ENCODE peak calls at places on chromosomes 1 and 21, in seven cellular contexts. S is dorsolateral prefrontal cortex, F is T-helper 1 cell, E is fibroblast of the conjunctiva, N is mucosa of descending colon, L is left ventricle myocardium superior, U is COR-L47. A is an unnamed sample.

GRCh38 chr1:55140546-55140983 is 74.6 kb downstream of the USP24 start:
- DNase-seq in S (peak; percentile 75), F (peak; percentile 85), E (peak; percentile 86), N (no peak), L (no peak), U (peak; percentile 52), A (peak; percentile 84)

GRCh38 chr1:204108312-204109141 is 35.6 kb downstream of the SOX13 start:
- DNase-seq in S (no peak), F (no peak), E (no peak), N (no peak), L (peak; percentile 31), U (peak; percentile 95), A (no peak)

GRCh38 chr1:182263706-182264105 is 127.9 kb downstream of the GLUL start:
- DNase-seq in S (no peak), F (no peak), E (no peak), N (no peak), L (no peak), U (no peak), A (no peak)

GRCh38 chr1:17013598-17014320 is 2.0 kb upstream of the ATP13A2 start:
- DNase-seq in S (no peak), F (no peak), E (no peak), N (no peak), L (no peak), U (no peak), A (no peak)

GRCh38 chr1:180928272-180929230 is 15.9 kb downstream of the KIAA1614 start:
- DNase-seq in S (no peak), F (no peak), E (no peak), N (no peak), L (no peak), U (peak; percentile 60), A (no peak)

GRCh38 chr1:165773324-165773965 is 4.8 kb upstream of the TMCO1 start:
- DNase-seq in S (no peak), F (no peak), E (peak; percentile 32), N (no peak), L (no peak), U (no peak), A (peak; percentile 56)

GRCh38 chr21:34027727-34028461 is 45.5 kb upstream of the MRPS6 start:
- DNase-seq in S (no peak), F (no peak), E (no peak), N (no peak), L (no peak), U (no peak), A (no peak)

GRCh38 chr1:44672254-44672955 is 1.9 kb downstream of the TMEM53 start:
- DNase-seq in S (no peak), F (peak; percentile 25), E (no peak), N (no peak), L (no peak), U (no peak), A (no peak)

GRCh38 chr1:234598974-234599616 is 10.9 kb downstream of the IRF2BP2 start:
- DNase-seq in S (no peak), F (no peak), E (no peak), N (no peak), L (no peak), U (no peak), A (no peak)

GRCh38 chr1:101914473-101915242 is 82.1 kb downstream of the OLFM3 start:
- DNase-seq in S (no peak), F (no peak), E (no peak), N (no peak), L (no peak), U (no peak), A (no peak)

GRCh38 chr1:236395780-236396664 is 1.9 kb downstream of the EDARADD start:
- DNase-seq in S (no peak), F (no peak), E (no peak), N (no peak), L (no peak), U (no peak), A (no peak)

GRCh38 chr1:222754386-222755139 is 17.6 kb downstream of the FAM177B start:
- DNase-seq in S (peak; percentile 45), F (no peak), E (peak; percentile 97), N (peak; percentile 31), L (peak; percentile 68), U (no peak), A (peak; percentile 78)

GRCh38 chr1:108010581-108010980 is 45.6 kb upstream of the VAV3 start:
- DNase-seq in S (no peak), F (no peak), E (no peak), N (no peak), L (no peak), U (no peak), A (no peak)

GRCh38 chr1:187197685-187198084 is 368.9 kb downstream of the PLA2G4A start:
- DNase-seq in S (no peak), F (no peak), E (no peak), N (no peak), L (no peak), U (no peak), A (no peak)

GRCh38 chr21:17441370-17441769 is 71.5 kb upstream of the CXADR start:
- DNase-seq in S (peak; percentile 39), F (no peak), E (peak; percentile 29), N (peak; percentile 55), L (no peak), U (peak; percentile 76), A (no peak)

GRCh38 chr1:84110629-84111028 is 33.4 kb upstream of the PRKACB start:
- DNase-seq in S (no peak), F (no peak), E (no peak), N (no peak), L (no peak), U (no peak), A (no peak)

GRCh38 chr21:29504751-29505321 is 206.1 kb downstream of the BACH1 start:
- DNase-seq in S (no peak), F (no peak), E (no peak), N (no peak), L (no peak), U (no peak), A (no peak)

GRCh38 chr1:115006191-115006590 is 23.4 kb upstream of the TSHB start:
- DNase-seq in S (no peak), F (no peak), E (no peak), N (no peak), L (no peak), U (no peak), A (no peak)

GRCh38 chr1:233675893-233676292 is 62.0 kb downstream of the KCNK1 start:
- DNase-seq in S (no peak), F (peak; percentile 3), E (no peak), N (no peak), L (no peak), U (no peak), A (no peak)

GRCh38 chr1:23370744-23371710 is 1.4 kb upstream of the ZNF436 start:
- DNase-seq in S (no peak), F (no peak), E (peak; percentile 30), N (no peak), L (no peak), U (peak; percentile 65), A (no peak)

GRCh38 chr1:143698016-143698415 is 273.8 kb downstream of the FAM72C start:
- DNase-seq in S (no peak), F (peak; percentile 20), E (no peak), N (peak; percentile 70), L (peak; percentile 51), U (peak; percentile 14), A (no peak)

GRCh38 chr1:41282679-41283317 is 40.7 kb upstream of the SCMH1 start:
- DNase-seq in S (no peak), F (no peak), E (no peak), N (peak; percentile 36), L (peak; percentile 51), U (peak; percentile 22), A (peak; percentile 3)

GRCh38 chr1:192954705-192955265 is 104.4 kb downstream of the UCHL5 start:
- DNase-seq in S (no peak), F (no peak), E (no peak), N (no peak), L (no peak), U (no peak), A (no peak)

GRCh38 chr1:51518033-51518729 is 885 bp downstream of the EPS15 start:
- DNase-seq in S (peak; percentile 36), F (peak; percentile 56), E (peak; percentile 8), N (peak; percentile 80), L (peak; percentile 50), U (peak; percentile 22), A (no peak)

GRCh38 chr21:16908087-16908486 is 604.8 kb upstream of the CXADR start:
- DNase-seq in S (no peak), F (no peak), E (no peak), N (no peak), L (no peak), U (no peak), A (peak; percentile 64)

GRCh38 chr1:119045091-119045746 is 57.1 kb upstream of the TBX15 start:
- DNase-seq in S (no peak), F (no peak), E (no peak), N (no peak), L (no peak), U (no peak), A (no peak)

A was measured in GM04504.